ENCODE peak calls at places on chromosomes 3 and 15, in four cellular contexts. M is right cardiac atrium; D is CD4-positive, alpha-beta memory T cell; K is lower lobe of right lung. S is an unnamed sample.

GRCh38 chr3:196694202-196694638 is 17.8 kb downstream of the CEP19 start:
- DNase-seq in M (no peak), D (peak; percentile 35), K (no peak), S (no peak)

GRCh38 chr3:50322386-50323091 is at the start of gene HYAL2:
- DNase-seq in K (peak; percentile 77), M (peak; percentile 92), D (no peak), S (no peak)

GRCh38 chr3:18747383-18747782 is 322.2 kb upstream of the SATB1 start:
- DNase-seq in M (no peak), D (no peak), K (peak; percentile 46), S (no peak)

GRCh38 chr3:9951962-9952805 is at the start of gene PRRT3:
- DNase-seq in M (no peak), K (peak; percentile 63), D (peak; percentile 52), S (peak; percentile 28)

GRCh38 chr3:134898315-134898714 is 103.3 kb downstream of the EPHB1 start:
- DNase-seq in M (no peak), D (no peak), K (no peak), S (peak; percentile 56)

GRCh38 chr15:90530250-90531051 is 728 bp downstream of the CRTC3 start:
- DNase-seq in M (peak; percentile 82), K (peak; percentile 72), D (peak; percentile 53), S (peak; percentile 51)

GRCh38 chr3:137131081-137131480 is 173.3 kb downstream of the IL20RB start:
- DNase-seq in M (no peak), K (no peak), D (no peak), S (no peak)

GRCh38 chr3:57910988-57911387 is 97.2 kb upstream of the FLNB start:
- DNase-seq in D (no peak), M (no peak), K (no peak), S (peak; percentile 26)

GRCh38 chr3:30660128-30660525 is 53.7 kb downstream of the TGFBR2 start:
- DNase-seq in M (no peak), D (no peak), K (no peak), S (no peak)

GRCh38 chr3:30660656-30661055 is 54.3 kb downstream of the TGFBR2 start:
- DNase-seq in K (no peak), D (no peak), M (no peak), S (no peak)

GRCh38 chr3:30658328-30659052 is 52.1 kb downstream of the TGFBR2 start:
- DNase-seq in D (peak; percentile 70), K (no peak), M (no peak), S (no peak)

GRCh38 chr3:30657914-30658313 is 51.5 kb downstream of the TGFBR2 start:
- DNase-seq in M (no peak), D (peak; percentile 52), K (no peak), S (no peak)

DNA sequence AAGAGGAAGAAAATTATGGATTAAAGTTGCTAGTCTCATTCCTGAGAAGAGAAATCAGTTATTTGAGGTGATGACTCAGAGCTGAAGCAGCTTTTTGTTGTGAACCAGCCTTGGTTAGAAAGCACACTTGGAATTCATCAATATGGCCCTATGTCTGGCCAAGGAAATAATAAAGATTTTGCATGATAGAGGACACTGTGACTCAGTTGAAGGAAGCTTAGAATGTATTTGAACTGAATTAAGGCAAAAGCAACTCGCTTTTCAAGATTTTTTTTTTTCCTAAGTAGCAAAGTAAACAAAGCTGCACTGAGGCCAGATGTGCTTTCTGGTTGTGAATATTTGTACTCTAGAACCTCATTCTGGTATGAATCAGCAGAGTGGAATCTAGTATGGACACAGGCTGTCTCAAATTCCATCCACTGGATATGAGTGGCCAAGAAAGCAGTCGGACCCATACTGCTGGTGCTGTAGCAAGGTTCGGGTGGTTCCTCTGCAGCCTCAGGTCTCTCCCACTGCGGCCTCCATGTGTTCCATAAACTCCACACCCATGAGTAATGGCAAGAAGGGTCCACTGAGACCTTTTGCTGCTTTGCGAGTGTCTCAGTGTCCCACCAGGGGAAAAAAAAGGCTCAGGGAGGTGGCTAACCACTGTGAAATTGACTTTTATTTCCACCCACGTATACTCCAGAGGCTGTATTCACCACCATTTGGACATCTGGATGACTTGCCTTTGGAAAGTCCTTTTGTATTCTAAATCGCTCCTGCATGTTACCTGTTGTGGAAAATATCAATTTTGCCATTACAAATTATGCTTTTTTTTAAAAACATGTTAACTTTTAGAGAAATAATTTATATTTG is 53.1 kb downstream of the TGFBR2 start:
- DNase-seq in K (no peak), M (no peak), D (no peak), S (no peak)
- H3K4me1 ChIP-seq in K (peaks cover 90% of the 10 kb centered on the region), M (peaks cover 34% of the 10 kb centered on the region), D (peaks cover 100% of the 10 kb centered on the region), S (no peaks in the 10 kb centered on the region)

GRCh38 chr3:171352387-171352935 is 107.7 kb downstream of the TNIK start:
- DNase-seq in K (no peak), M (no peak), D (no peak), S (no peak)

GRCh38 chr3:171351676-171352075 is 108.5 kb downstream of the TNIK start:
- DNase-seq in M (no peak), D (no peak), K (no peak), S (peak; percentile 39)

GRCh38 chr3:171348121-171348520 is 112.1 kb downstream of the TNIK start:
- DNase-seq in M (no peak), K (no peak), D (no peak), S (no peak)

GRCh38 chr3:171349392-171349791 is 110.8 kb downstream of the TNIK start:
- DNase-seq in M (no peak), K (no peak), D (no peak), S (no peak)

GRCh38 chr3:171350364-171350763 is 109.8 kb downstream of the TNIK start:
- DNase-seq in M (no peak), D (no peak), K (no peak), S (no peak)
- H3K4me1 ChIP-seq in M (peaks cover 13% of the 10 kb centered on the region), D (peaks cover 49% of the 10 kb centered on the region), K (peaks cover 37% of the 10 kb centered on the region), S (peaks cover 16% of the 10 kb centered on the region)

DNA sequence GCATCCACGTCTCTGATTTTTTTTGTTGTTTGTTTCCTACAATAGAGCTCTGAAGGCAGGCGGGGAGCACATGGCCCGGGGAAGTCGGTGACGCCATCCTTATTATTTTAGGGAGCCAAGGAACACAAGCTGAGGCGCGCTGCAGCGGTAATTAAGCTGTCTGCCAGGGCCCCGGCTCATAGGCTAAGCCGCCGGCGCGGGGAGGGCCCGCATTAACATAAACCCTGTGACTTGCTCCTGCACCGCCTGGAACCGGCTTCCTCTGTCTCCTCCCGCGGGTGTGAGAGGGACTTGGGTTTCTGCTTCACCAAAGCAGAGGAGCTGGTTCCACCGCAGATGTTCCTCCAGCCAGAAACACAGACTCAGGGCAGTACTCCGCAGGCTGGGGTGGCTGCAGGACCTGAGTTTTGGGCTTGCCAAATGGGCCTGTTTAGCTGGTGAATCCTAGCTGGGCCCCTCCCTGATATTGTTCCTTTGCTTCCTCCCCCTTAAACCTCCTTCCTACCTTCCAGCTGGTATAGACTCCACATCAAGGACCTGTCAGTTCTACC is 25.3 kb downstream of the ANP32A start:
- DNase-seq in D (peak; percentile 60), K (peak; percentile 93), M (peak; percentile 96), S (no peak)
- H3K4me1 ChIP-seq in D (peaks cover 100% of the 10 kb centered on the region), K (peaks cover 89% of the 10 kb centered on the region), M (peaks cover 63% of the 10 kb centered on the region), S (peaks cover 10% of the 10 kb centered on the region)

DNA sequence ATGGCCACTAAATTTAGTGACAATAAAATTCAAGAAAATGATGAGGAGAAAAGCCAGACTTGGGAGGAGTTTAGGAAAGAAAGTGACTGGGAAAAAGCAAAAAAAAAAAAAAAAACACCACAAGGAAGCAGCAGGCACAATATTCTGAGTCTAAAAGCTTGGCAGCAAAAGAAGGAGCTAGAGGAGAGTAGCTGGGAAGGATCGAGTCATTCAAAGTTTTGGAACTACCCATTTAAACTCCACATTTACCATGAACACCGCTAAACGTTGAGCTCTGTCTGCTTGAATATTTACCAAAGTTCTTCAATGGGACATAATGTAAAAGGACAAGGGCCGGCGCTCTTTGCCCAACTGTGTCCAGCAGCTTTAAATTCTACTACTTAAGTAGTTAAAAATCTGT is 481.9 kb downstream of the FOXP1 start:
- DNase-seq in D (no peak), K (no peak), M (no peak), S (no peak)
- H3K4me1 ChIP-seq in D (peaks cover 90% of the 10 kb centered on the region), K (peaks cover 57% of the 10 kb centered on the region), M (peaks cover 13% of the 10 kb centered on the region), S (peaks cover 16% of the 10 kb centered on the region)

GRCh38 chr3:33271324-33271723 is 5.9 kb upstream of the FBXL2 start:
- DNase-seq in M (no peak), D (no peak), K (no peak), S (no peak)

GRCh38 chr3:33269385-33269784 is 7.9 kb upstream of the FBXL2 start:
- DNase-seq in M (no peak), K (no peak), D (no peak), S (no peak)

GRCh38 chr3:33278106-33278672 is 947 bp downstream of the FBXL2 start:
- DNase-seq in M (no peak), D (no peak), K (no peak), S (no peak)

GRCh38 chr3:33277193-33277882 is at the start of gene FBXL2:
- DNase-seq in M (peak; percentile 89), K (peak; percentile 81), D (no peak), S (peak; percentile 86)

DNA sequence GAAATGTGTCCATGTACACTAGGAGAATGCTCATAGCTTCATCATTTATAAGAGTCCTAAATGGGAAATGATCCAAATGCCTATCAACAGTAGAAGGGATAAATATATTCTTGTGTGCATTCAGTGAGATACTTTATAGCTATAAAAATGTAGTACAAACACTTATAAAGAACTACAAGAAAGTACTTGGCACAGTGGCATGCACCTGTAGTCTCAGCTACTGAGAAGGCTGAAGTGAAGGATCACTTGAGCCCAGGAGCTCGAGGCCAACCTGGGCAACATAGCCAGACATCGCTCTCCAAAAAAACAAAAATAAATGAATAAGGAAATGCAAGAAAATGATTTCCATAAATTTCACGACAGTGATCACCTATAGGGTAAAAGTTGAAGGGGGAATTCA is 3.6 kb upstream of the FBXL2 start:
- DNase-seq in K (no peak), M (no peak), D (no peak), S (no peak)
- H3K4me1 ChIP-seq in K (no peaks in the 10 kb centered on the region), M (no peaks in the 10 kb centered on the region), D (no peaks in the 10 kb centered on the region), S (no peaks in the 10 kb centered on the region)

DNA sequence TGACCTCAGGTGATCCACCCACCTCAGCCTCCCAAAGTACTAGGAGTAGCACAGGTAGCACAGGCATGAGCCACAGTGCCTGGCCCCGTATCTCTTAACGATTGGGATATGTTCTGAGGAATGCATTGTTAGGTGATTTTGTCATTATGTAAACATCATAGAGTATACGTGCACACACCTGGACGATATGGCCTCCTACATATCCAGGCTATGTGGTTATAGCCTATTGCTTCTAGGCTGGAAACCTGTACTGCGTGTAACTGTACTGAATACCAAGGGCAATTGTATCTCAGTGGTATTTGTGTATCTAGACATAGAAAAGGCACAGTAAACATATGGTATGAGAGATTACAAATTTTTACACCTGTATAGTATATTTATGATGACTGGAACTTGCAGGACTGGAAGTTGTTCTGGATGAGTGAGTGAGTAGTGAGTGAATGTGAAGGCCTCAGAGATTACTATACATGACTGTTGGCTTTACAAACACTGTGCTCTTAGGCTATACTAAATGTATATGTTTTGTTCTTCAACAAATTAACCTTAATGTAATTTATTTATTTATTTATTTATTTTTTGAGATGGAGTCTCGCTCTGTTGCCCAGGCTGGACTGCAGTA is 120.7 kb downstream of the MBNL1 start:
- DNase-seq in K (no peak), M (no peak), D (no peak), S (no peak)
- H3K4me1 ChIP-seq in K (peaks cover 88% of the 10 kb centered on the region), M (peaks cover 6% of the 10 kb centered on the region), D (peaks cover 81% of the 10 kb centered on the region), S (peaks cover 4% of the 10 kb centered on the region)